ENCODE peak calls at places on chromosomes 5 and 9, in four cellular contexts. C, K, H and M are unnamed samples.

GRCh38 chr9:37410969-37411785 is 11.3 kb upstream of the GRHPR start:
- DNase-seq in C (no peak), K (peak), H (peak), M (peak)

GRCh38 chr5:73393606-73394489 is 54.7 kb downstream of the FOXD1 start:
- DNase-seq in C (no peak), K (no peak), H (no peak), M (no peak)

GRCh38 chr5:1468247-1468612 is 23.0 kb upstream of the SLC6A3 start:
- DNase-seq in C (no peak), K (peak), H (no peak), M (peak)

GRCh38 chr5:7878381-7878873 is 9.5 kb downstream of the MTRR start:
- DNase-seq in C (no peak), K (no peak), H (peak), M (peak)

GRCh38 chr9:37540634-37541033 is 35.5 kb downstream of the FBXO10 start:
- DNase-seq in C (no peak), K (no peak), H (no peak), M (no peak)

GRCh38 chr5:72283358-72283757 is 36.7 kb downstream of the MRPS27 start:
- DNase-seq in C (no peak), K (no peak), H (no peak), M (no peak)

GRCh38 chr9:89278997-89279739 is 31.8 kb upstream of the CKS2 start:
- DNase-seq in C (peak), K (peak), H (peak), M (peak)

GRCh38 chr9:78954286-78954685 is 617.5 kb upstream of the TLE4 start:
- DNase-seq in C (no peak), K (no peak), H (peak), M (no peak)

GRCh38 chr5:34038430-34038829 is 4.6 kb downstream of the C1QTNF3 start:
- DNase-seq in C (no peak), K (no peak), H (no peak), M (no peak)

GRCh38 chr9:34547960-34548603 is 25.3 kb upstream of the ENHO start:
- DNase-seq in C (peak), K (peak), H (peak), M (peak)

GRCh38 chr9:73916016-73916673 is 581.0 kb upstream of the RORB start:
- DNase-seq in C (no peak), K (no peak), H (no peak), M (peak)

GRCh38 chr9:127557998-127558546 is 54.0 kb upstream of the STXBP1 start:
- DNase-seq in C (no peak), K (no peak), H (no peak), M (no peak)

GRCh38 chr9:127556871-127557270 is 55.2 kb upstream of the STXBP1 start:
- DNase-seq in C (no peak), K (no peak), H (no peak), M (no peak)

GRCh38 chr9:127558581-127559246 is 53.4 kb upstream of the STXBP1 start:
- DNase-seq in C (no peak), K (no peak), H (no peak), M (no peak)

GRCh38 chr9:127555830-127556820 is 56.0 kb upstream of the STXBP1 start:
- DNase-seq in C (peak), K (peak), H (peak), M (no peak)

DNA sequence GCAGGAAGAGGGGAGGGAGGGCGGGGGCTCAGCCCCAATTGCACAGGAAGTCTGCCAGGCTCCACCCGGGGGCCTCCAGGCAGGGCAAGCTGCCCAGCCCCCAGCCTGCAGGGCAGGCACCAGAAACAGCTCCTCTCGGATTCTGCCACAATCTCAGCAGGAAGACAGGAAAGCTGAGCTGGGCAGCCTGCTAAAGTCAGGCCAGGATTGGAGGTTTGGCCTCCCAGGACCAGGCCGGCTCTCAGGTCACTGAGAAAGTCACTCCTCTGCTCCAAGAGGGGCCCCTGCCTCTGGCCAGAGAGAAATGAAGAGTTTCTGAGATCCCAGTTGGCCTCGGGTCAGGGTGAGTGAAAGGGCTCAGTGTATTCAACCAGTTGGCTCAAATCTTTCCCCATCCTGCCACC is 54.6 kb upstream of the STXBP1 start:
- DNase-seq in C (no peak), K (no peak), H (no peak), M (no peak)
- TF ChIP-seq MAFK in C (no peak), K (no peak), H (no peak), M (no peak)

GRCh38 chr5:151483176-151483575 is 35.8 kb downstream of the SLC36A1 start:
- DNase-seq in C (no peak), K (no peak), H (peak), M (no peak)
- TF ChIP-seq MAFK in C (no peak), K (no peak), H (no peak), M (no peak)

DNA sequence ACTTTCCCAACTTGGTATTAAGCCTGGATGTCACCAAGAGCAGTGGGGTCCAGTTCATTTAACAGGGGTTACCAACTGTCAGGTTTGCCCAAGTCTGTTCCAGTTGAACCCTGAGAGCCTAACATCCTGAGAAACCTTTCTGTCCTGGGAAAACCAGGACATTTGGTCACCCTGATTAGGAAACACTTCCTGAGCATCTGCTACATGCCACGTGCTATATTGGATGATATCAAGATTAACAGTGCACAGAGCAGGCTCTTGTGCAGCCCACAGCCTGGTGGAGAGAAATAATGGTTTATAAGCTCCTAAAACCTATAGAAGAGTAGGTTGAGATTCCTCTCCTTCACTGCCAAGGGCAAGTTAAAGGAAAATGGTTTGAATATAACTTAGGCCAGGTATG is 102.9 kb upstream of the RAD23B start:
- DNase-seq in C (no peak), K (no peak), H (no peak), M (no peak)
- TF ChIP-seq MAFK in C (no peak), K (no peak), H (no peak), M (no peak)

GRCh38 chr9:8070779-8071444 is 271.3 kb upstream of the DMAC1 start:
- DNase-seq in C (no peak), K (no peak), H (no peak), M (no peak)
- TF ChIP-seq MAFK in C (no peak), K (no peak), H (no peak), M (no peak)

DNA sequence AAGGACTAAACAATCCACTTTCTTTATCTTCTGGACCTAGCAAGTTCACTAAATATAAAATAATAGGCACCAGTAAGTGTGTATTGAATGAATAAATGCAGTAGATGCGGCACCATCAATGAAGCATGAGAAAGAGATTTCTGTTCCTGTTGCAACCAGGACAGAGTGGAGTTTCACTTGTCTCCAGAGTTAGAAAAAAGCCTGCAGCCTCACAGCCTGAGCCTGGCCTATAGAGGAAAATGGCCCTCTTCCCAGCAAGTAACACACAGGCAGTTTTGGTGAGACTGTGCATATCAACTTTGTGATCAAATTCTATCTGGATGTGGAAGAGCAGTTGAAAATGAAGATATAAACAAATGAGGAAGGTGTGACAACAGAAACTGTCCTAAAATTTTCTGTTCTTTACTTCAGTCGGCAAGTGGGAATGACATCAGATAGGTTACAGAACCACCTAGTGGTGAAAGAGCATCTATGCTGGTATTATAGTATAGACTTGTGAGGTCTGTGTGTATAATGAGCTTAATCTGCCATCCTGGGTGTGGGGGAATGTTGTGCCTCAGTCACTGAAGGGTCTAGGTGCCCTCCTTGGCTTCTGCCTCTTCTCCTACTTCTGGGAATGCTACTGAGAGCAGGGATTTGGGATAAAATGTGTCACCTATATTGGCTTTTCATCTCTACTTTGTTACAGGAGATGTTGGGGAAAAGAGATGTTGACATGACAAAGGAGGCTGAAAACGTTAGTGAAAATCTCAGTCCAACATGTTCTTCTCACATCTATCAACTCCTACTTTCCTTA is 28.2 kb downstream of the YIPF5 start:
- DNase-seq in C (peak), K (no peak), H (peak), M (peak)
- TF ChIP-seq MAFK in C (no peak), K (no peak), H (no peak), M (no peak)

GRCh38 chr9:130598188-130598587 is 18.8 kb downstream of the FUBP3 start:
- DNase-seq in C (no peak), K (no peak), H (no peak), M (peak)
- TF ChIP-seq MAFK in C (no peak), K (no peak), H (no peak), M (no peak)

GRCh38 chr5:172115541-172115982 is 72.5 kb downstream of the STK10 start:
- DNase-seq in C (no peak), K (no peak), H (no peak), M (no peak)

GRCh38 chr5:172119921-172120688 is 67.9 kb downstream of the STK10 start:
- DNase-seq in C (no peak), K (no peak), H (no peak), M (no peak)

GRCh38 chr5:172117977-172118701 is 69.9 kb downstream of the STK10 start:
- DNase-seq in C (no peak), K (no peak), H (no peak), M (no peak)

GRCh38 chr5:172114875-172115422 is 73.1 kb downstream of the STK10 start:
- DNase-seq in C (no peak), K (no peak), H (no peak), M (no peak)

GRCh38 chr5:172118891-172119290 is 69.1 kb downstream of the STK10 start:
- DNase-seq in C (no peak), K (no peak), H (no peak), M (no peak)
- TF ChIP-seq MAFK in C (no peak), K (no peak), H (no peak), M (no peak)

GRCh38 chr9:129885018-129885669 is 49.9 kb downstream of the USP20 start:
- DNase-seq in C (no peak), K (peak), H (no peak), M (peak)
- TF ChIP-seq MAFK in C (no peak), K (no peak), H (no peak), M (no peak)

GRCh38 chr5:37435261-37435660 is 56.1 kb downstream of the WDR70 start:
- DNase-seq in C (no peak), K (no peak), H (peak), M (peak)
- TF ChIP-seq MAFK in C (no peak), K (no peak), H (no peak), M (no peak)

DNA sequence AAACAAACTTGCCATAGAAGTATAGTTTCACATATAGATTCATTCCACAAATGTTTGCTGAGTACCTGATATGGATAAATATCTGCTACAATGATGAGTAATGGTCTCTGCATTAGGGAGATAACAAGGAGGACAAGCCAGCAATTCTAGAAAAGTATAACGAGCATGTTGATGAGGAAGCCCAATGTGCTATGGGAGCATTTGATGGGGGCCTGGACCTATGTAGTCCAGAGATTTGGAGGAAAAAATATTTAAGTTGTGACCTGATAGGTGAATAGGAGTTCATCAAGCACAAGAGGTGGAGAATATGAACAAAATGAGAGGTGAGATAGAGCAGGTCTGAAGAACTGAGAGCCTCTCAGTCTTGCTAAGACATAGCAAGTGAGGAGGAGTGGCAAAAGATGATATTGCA is 14.4 kb upstream of the TMEM245 start:
- DNase-seq in C (no peak), K (peak), H (no peak), M (no peak)
- TF ChIP-seq MAFK in C (no peak), K (peak), H (no peak), M (no peak)